ENCODE peak calls at places on chromosomes 5 and 9, in five cellular contexts. F is GM18507, G is colonic mucosa, I is HEK293T, W is hepatic stellate cell. B is an unnamed sample.

GRCh38 chr5:139803978-139804377 is 8.4 kb downstream of the PSD2 start:
- DNase-seq in G (no peak), I (no peak), F (no peak), W (no peak), B (no peak)

GRCh38 chr9:36584626-36585460 is 12.1 kb downstream of the MELK start:
- DNase-seq in I (no peak), F (no peak), W (peak), G (no peak), B (peak)

GRCh38 chr9:88593537-88594185 is 58.7 kb downstream of the NXNL2 start:
- DNase-seq in W (peak), G (peak), I (peak), F (peak), B (peak)

GRCh38 chr5:181205735-181206401 is 872 bp upstream of the TRIM7 start:
- DNase-seq in I (no peak), W (no peak), F (no peak), G (peak), B (no peak)

GRCh38 chr5:14869286-14870164 is 2.1 kb downstream of the ANKH start:
- DNase-seq in I (no peak), F (no peak), G (peak), W (no peak), B (no peak)

GRCh38 chr5:133818031-133818431 is 150.4 kb downstream of the C5orf15 start:
- DNase-seq in G (no peak), W (no peak), I (no peak), F (no peak), B (no peak)

GRCh38 chr5:54217826-54218503 is 92.4 kb downstream of the ARL15 start:
- DNase-seq in W (peak), I (peak), F (no peak), G (peak), B (peak)

GRCh38 chr9:136799079-136799853 is 3.1 kb downstream of the CCDC183 start:
- DNase-seq in G (peak), I (no peak), W (no peak), F (no peak), B (peak)

GRCh38 chr5:179261301-179262125 is 83.7 kb downstream of the ADAMTS2 start:
- DNase-seq in W (no peak), I (no peak), G (no peak), F (no peak), B (peak)

GRCh38 chr5:13566903-13567339 is 377.6 kb downstream of the DNAH5 start:
- DNase-seq in W (no peak), F (no peak), I (no peak), G (peak), B (peak)

GRCh38 chr9:114930063-114930812 is at the start of gene TNFSF8:
- DNase-seq in G (peak), F (no peak), W (no peak), I (no peak), B (no peak)